ENCODE peak calls at places on chromosome 22, in six cellular contexts. W is cardiac fibroblast, Z is Peyer's patch, L is uterus, C is pancreas, H is PC-9. Y is an unnamed sample.

GRCh38 chr22:49772692-49773091 is 55.0 kb downstream of the BRD1 start:
- DNase-seq in W (no peak), Z (no peak), L (no peak), C (no peak), H (no peak), Y (no peak)

GRCh38 chr22:46171940-46172339 is 21.6 kb downstream of the PPARA start:
- DNase-seq in W (peak), Z (peak), L (no peak), C (no peak), H (peak), Y (no peak)

GRCh38 chr22:50710221-50710620 is 27.8 kb upstream of the ACR start:
- DNase-seq in W (no peak), Z (no peak), L (no peak), C (peak), H (no peak), Y (no peak)

GRCh38 chr22:28297504-28297903 is 378.4 kb upstream of the PITPNB start:
- DNase-seq in W (no peak), Z (peak), L (no peak), C (no peak), H (no peak), Y (no peak)

GRCh38 chr22:46297151-46297819 is 615 bp downstream of the GTSE1 start:
- DNase-seq in W (peak), Z (no peak), L (peak), C (no peak), H (no peak), Y (no peak)

GRCh38 chr22:50691521-50691920 is 18.9 kb downstream of the SHANK3 start:
- DNase-seq in W (peak), Z (peak), L (no peak), C (no peak), H (no peak), Y (no peak)

GRCh38 chr22:25137577-25138525 is 61.8 kb upstream of the CRYBB3 start:
- DNase-seq in W (no peak), Z (no peak), L (no peak), C (no peak), H (no peak), Y (no peak)

GRCh38 chr22:40345271-40345670 is 1.0 kb upstream of the ADSL start:
- DNase-seq in W (peak), Z (peak), L (no peak), C (no peak), H (peak), Y (no peak)

GRCh38 chr22:19691721-19692341 is 22.5 kb upstream of the SEPTIN5 start:
- DNase-seq in W (peak), Z (peak), L (no peak), C (peak), H (peak), Y (peak)

GRCh38 chr22:42316988-42317387 is 46.5 kb upstream of the TCF20 start:
- DNase-seq in W (peak), Z (peak), L (peak), C (no peak), H (no peak), Y (no peak)

GRCh38 chr22:38417252-38418060 is 37.5 kb downstream of the KCNJ4 start:
- DNase-seq in W (no peak), Z (no peak), L (no peak), C (peak), H (peak), Y (no peak)

GRCh38 chr22:40452730-40453487 is 82.5 kb downstream of the SGSM3 start:
- DNase-seq in W (peak), Z (no peak), L (no peak), C (no peak), H (no peak), Y (no peak)

GRCh38 chr22:38781033-38781432 is 12.9 kb downstream of the DNAL4 start:
- DNase-seq in W (no peak), Z (no peak), L (no peak), C (no peak), H (no peak), Y (no peak)

GRCh38 chr22:49807780-49808708 is 19.6 kb downstream of the BRD1 start:
- DNase-seq in W (no peak), Z (peak), L (no peak), C (no peak), H (no peak), Y (no peak)

GRCh38 chr22:42881298-42881697 is 24.2 kb upstream of the ARFGAP3 start:
- DNase-seq in W (no peak), Z (no peak), L (no peak), C (peak), H (no peak), Y (no peak)

GRCh38 chr22:43269325-43270040 is 73.7 kb downstream of the SCUBE1 start:
- DNase-seq in W (no peak), Z (no peak), L (no peak), C (no peak), H (no peak), Y (no peak)

GRCh38 chr22:42909363-42910058 is 52.4 kb upstream of the ARFGAP3 start:
- DNase-seq in W (no peak), Z (no peak), L (no peak), C (no peak), H (no peak), Y (no peak)

GRCh38 chr22:41532908-41533825 is 11.1 kb downstream of the POLR3H start:
- DNase-seq in W (peak), Z (peak), L (peak), C (peak), H (peak), Y (no peak)

GRCh38 chr22:35839811-35840739 is 122.4 kb downstream of the APOL5 start:
- DNase-seq in W (peak), Z (peak), L (peak), C (peak), H (peak), Y (peak)

GRCh38 chr22:29454186-29454745 is 15.9 kb downstream of the RFPL1 start:
- DNase-seq in W (no peak), Z (peak), L (no peak), C (peak), H (no peak), Y (no peak)

GRCh38 chr22:42383287-42383686 is 48.9 kb downstream of the NFAM1 start:
- DNase-seq in W (no peak), Z (no peak), L (no peak), C (peak), H (no peak), Y (no peak)

GRCh38 chr22:43005106-43005505 is 9.8 kb downstream of the PACSIN2 start:
- DNase-seq in W (no peak), Z (no peak), L (no peak), C (no peak), H (no peak), Y (no peak)

GRCh38 chr22:49320714-49321476 is 506.8 kb downstream of the BRD1 start:
- DNase-seq in W (no peak), Z (no peak), L (no peak), C (no peak), H (no peak), Y (no peak)

GRCh38 chr22:42344391-42344861 is 74.0 kb upstream of the TCF20 start:
- DNase-seq in W (no peak), Z (no peak), L (peak), C (no peak), H (no peak), Y (no peak)

GRCh38 chr22:41330169-41330568 is 28.8 kb downstream of the ZC3H7B start:
- DNase-seq in W (no peak), Z (no peak), L (no peak), C (no peak), H (no peak), Y (no peak)

GRCh38 chr22:29095459-29095858 is 22.6 kb downstream of the KREMEN1 start:
- DNase-seq in W (no peak), Z (no peak), L (no peak), C (no peak), H (no peak), Y (no peak)

GRCh38 chr22:49236541-49237075 is 591.1 kb downstream of the BRD1 start:
- DNase-seq in W (no peak), Z (no peak), L (no peak), C (no peak), H (no peak), Y (no peak)

GRCh38 chr22:35995772-35996171 is 32.9 kb downstream of the RBFOX2 start:
- DNase-seq in W (peak), Z (peak), L (peak), C (no peak), H (no peak), Y (peak)

GRCh38 chr22:23888615-23889401 is 5.4 kb upstream of the MIF start:
- DNase-seq in W (peak), Z (no peak), L (no peak), C (no peak), H (no peak), Y (no peak)

GRCh38 chr22:19540394-19540793 is 16.2 kb upstream of the CLDN5 start:
- DNase-seq in W (no peak), Z (no peak), L (no peak), C (no peak), H (no peak), Y (no peak)

GRCh38 chr22:35020517-35020916 is 45.4 kb upstream of the ISX start:
- DNase-seq in W (no peak), Z (no peak), L (no peak), C (no peak), H (no peak), Y (no peak)

DNA sequence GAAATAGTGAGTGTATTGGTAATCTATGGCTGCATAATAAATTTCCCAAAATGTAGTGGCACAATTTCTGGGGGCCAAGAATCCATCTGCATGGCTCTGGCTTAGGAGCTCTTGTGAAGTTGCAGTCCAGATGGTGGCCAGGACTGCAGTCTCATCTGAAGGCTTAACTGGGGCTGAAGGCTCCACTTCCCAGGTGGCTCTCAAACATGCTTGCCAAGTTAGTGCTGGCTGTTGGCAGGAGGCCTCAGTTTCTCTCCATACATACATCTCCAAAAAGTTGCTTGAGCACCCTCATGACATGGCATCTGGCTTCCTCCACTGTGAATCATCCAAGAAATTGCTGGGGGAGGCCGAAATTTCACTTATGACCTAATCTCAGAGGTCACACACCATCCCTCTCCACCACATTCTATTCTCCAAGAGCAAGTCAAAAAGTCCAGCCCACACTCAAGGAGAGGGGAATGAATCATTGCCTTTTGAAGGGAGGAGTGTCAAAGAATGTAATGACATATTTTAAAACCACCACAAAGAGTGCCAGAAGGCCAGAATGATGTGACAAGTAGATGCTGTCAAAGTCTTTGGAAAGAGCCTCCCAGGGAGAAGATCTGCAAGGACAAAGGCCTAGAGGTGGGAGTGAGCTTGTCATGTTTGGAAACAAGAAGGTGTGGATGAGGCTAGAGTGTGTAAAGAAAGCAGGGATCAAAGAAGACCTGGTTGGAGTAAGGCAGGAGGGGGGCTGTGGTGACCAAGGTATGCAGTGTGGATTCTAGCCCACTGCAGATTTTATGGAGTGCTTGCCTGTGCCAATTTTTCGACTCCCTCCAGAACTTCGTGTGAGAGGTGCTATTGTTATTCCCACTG is 566.2 kb downstream of the MIAT start:
- DNase-seq in W (peak), Z (no peak), L (no peak), C (no peak), H (peak), Y (peak)
- H3K4me3 ChIP-seq in W (no peak), Z (no peak), L (no peak), C (no peak), H (no peak), Y (no peak)

GRCh38 chr22:44752285-44753188 is at the start of gene ARHGAP8:
- DNase-seq in W (no peak), Z (peak), L (no peak), C (peak), H (no peak), Y (no peak)

GRCh38 chr22:44755418-44755817 is 3.0 kb downstream of the ARHGAP8 start:
- DNase-seq in W (no peak), Z (no peak), L (no peak), C (no peak), H (no peak), Y (no peak)

GRCh38 chr22:44755956-44756361 is 3.6 kb downstream of the ARHGAP8 start:
- DNase-seq in W (no peak), Z (no peak), L (no peak), C (no peak), H (peak), Y (no peak)

GRCh38 chr22:44755000-44755399 is 2.6 kb downstream of the ARHGAP8 start:
- DNase-seq in W (no peak), Z (no peak), L (no peak), C (no peak), H (no peak), Y (no peak)

GRCh38 chr22:44753189-44754042 is 1.0 kb downstream of the ARHGAP8 start:
- DNase-seq in W (peak), Z (no peak), L (no peak), C (no peak), H (peak), Y (no peak)
- H3K4me3 ChIP-seq in W (no peak), Z (no peak), L (no peak), C (peak), H (peak), Y (no peak)

DNA sequence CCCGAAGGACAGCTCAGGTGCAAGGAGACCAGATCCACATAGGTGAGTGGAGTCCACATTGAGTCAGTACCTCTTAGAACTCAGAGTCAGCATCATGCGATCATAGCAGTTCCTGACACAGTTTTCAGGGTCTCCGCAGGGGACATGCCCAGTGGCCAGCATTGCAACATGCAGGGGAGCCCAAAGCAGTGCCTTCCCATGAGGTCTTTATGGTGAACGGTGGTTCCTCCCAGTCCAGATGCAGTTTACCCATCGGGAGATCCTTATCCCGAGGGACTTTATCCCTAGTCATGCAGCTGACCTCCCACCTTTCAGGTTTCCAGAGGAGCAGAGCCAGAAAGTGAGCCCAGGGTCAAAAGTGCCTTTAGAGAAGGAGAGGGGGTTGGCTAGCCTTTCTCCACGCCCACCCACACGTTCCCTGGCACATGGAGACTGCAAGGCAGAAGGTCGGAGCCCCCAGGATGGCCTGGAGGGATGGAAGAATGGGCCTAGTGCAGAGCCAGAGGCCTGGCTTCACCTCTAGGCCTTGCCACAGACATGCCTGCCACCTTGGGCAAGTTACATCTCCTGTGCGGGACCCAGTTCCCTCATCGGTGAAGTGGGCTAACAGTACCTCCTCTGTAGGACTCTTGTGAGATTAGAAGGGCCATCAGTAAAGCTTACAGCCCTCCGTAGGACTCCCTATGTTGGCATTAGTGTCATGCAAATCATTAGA is 6.4 kb downstream of the KCTD17 start:
- DNase-seq in W (no peak), Z (no peak), L (no peak), C (no peak), H (no peak), Y (no peak)
- H3K4me3 ChIP-seq in W (no peak), Z (no peak), L (no peak), C (no peak), H (no peak), Y (no peak)

DNA sequence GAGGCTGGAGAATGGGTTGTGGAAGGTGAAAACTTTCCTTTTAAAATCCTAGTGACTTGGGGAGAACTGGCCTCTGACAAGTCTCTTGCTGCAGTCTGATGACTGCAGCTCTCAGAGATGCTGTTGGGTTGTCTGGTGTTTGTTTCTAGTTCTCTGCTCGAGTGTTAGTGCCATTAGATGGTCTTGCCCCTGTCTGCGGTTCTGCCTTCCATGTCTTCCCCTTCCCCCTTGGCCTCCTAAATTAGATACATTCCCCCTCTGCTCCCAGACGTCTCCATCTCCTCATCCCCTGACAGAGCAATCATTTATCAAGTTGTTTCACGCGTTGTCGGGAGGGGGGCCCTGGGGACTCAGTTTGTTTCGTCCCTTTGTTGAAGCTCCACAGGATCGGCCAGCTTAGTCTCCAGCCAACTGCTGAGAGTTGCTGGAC is 67.7 kb downstream of the CECR2 start:
- DNase-seq in W (no peak), Z (no peak), L (no peak), C (no peak), H (no peak), Y (no peak)
- H3K4me3 ChIP-seq in W (no peak), Z (no peak), L (no peak), C (no peak), H (no peak), Y (no peak)

GRCh38 chr22:31244943-31245451 is 32.9 kb downstream of the LIMK2 start:
- DNase-seq in W (no peak), Z (no peak), L (no peak), C (no peak), H (no peak), Y (no peak)

GRCh38 chr22:31246687-31247086 is 34.6 kb downstream of the LIMK2 start:
- DNase-seq in W (no peak), Z (no peak), L (no peak), C (no peak), H (no peak), Y (no peak)

GRCh38 chr22:31248965-31249940 is 37.2 kb downstream of the LIMK2 start:
- DNase-seq in W (no peak), Z (no peak), L (no peak), C (no peak), H (peak), Y (no peak)

GRCh38 chr22:31248138-31248745 is 36.1 kb downstream of the LIMK2 start:
- DNase-seq in W (peak), Z (peak), L (peak), C (peak), H (peak), Y (peak)

DNA sequence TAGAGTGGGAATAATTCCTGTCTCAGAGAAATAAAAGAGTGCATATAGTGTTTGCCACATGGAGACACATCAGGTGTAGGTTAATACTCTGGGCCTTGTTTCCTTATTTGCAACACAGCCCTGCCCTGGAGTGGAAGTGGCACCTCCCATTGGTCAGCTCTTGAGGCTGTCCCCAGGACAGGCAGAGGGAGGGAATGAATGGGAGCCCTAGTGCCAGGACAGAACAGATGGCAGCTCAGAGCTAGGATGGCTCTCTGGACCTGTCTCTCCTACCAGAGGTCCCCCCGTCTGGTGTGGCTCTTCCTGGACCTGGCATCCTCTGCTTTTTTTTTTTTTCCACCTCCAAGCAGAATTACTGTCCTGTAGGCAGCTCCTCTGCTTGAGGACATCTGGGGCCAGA is 35.6 kb downstream of the LIMK2 start:
- DNase-seq in W (no peak), Z (no peak), L (no peak), C (no peak), H (no peak), Y (no peak)
- H3K4me3 ChIP-seq in W (peak), Z (no peak), L (peak), C (peak), H (peak), Y (peak)

Y was measured in skeletal muscle cell.